ENCODE peak calls at places on chromosomes 16 and 17, in five cellular contexts. Z is hypothalamus; E is renal cortical epithelial cell; X is stimulated activated naive CD8-positive, alpha-beta T cell treated with anti-CD3 and anti-CD28 coated beads, Interleukin-15, Interleukin-2, amounts not matched to agents 100 U/mL and 50 U/mL, for 24 hours; M is EL. G is an unnamed sample.

GRCh38 chr17:68955181-68955841 is at the start of gene ABCA8:
- DNase-seq in M (no peak), Z (no peak), X (no peak), E (no peak), G (no peak)

GRCh38 chr16:21727344-21727743 is 63.6 kb downstream of the OTOA start:
- DNase-seq in M (no peak), X (no peak), Z (no peak), E (no peak), G (no peak)

GRCh38 chr17:44014437-44015172 is at the start of gene TMEM101:
- DNase-seq in E (peak), Z (peak), M (peak), X (peak), G (peak)

GRCh38 chr17:77863814-77864161 is 94.7 kb upstream of the TNRC6C start:
- DNase-seq in X (no peak), M (no peak), E (no peak), Z (no peak), G (no peak)

GRCh38 chr16:10940501-10941079 is 1.7 kb downstream of the DEXI start:
- DNase-seq in M (no peak), Z (no peak), E (no peak), X (no peak), G (no peak)

GRCh38 chr16:62022688-62023087 is 13.6 kb downstream of the CDH8 start:
- DNase-seq in M (no peak), Z (no peak), E (no peak), X (no peak), G (no peak)

GRCh38 chr16:57111420-57111819 is 19.0 kb downstream of the CPNE2 start:
- DNase-seq in Z (no peak), E (no peak), M (no peak), X (no peak), G (no peak)

GRCh38 chr17:79374807-79375206 is 236.0 kb downstream of the RBFOX3 start:
- DNase-seq in M (no peak), X (no peak), Z (no peak), E (no peak), G (no peak)

GRCh38 chr16:63037761-63038562 is 1001.7 kb upstream of the CDH8 start:
- DNase-seq in E (no peak), M (no peak), X (no peak), Z (no peak), G (no peak)

GRCh38 chr17:37671028-37671812 is 28.0 kb upstream of the DDX52 start:
- DNase-seq in E (no peak), M (no peak), Z (no peak), X (no peak), G (no peak)

GRCh38 chr17:36590082-36590481 is 1.6 kb upstream of the DHRS11 start:
- DNase-seq in X (no peak), E (peak), M (no peak), Z (no peak), G (no peak)

GRCh38 chr16:57527610-57528360 is 8.6 kb downstream of the CCDC102A start:
- DNase-seq in Z (no peak), X (no peak), E (no peak), M (no peak), G (no peak)

GRCh38 chr17:77566151-77566550 is 392.4 kb upstream of the TNRC6C start:
- DNase-seq in Z (no peak), M (no peak), X (no peak), E (no peak), G (no peak)

GRCh38 chr16:63324306-63324705 is 1288.1 kb upstream of the CDH8 start:
- DNase-seq in Z (no peak), E (no peak), M (no peak), X (no peak), G (no peak)